ENCODE peak calls at places on chromosomes 16 and 17, in ten cellular contexts. One of them, this sample, is unnamed.

GRCh38 chr16:82580293-82580900 is 46.4 kb upstream of the CDH13 start:
- ATAC-seq in HCT116: peak; percentile 81
- ATAC-seq in heart left ventricle: peak; percentile 72
- ATAC-seq in HepG2: peak; percentile 75
- ATAC-seq in A549: no peak
- ATAC-seq in K562: no peak
- ATAC-seq in gastrocnemius medialis: no peak
- ATAC-seq in GM12878: peak; percentile 53
- ATAC-seq in upper lobe of left lung: no peak
- ATAC-seq in IMR-90: peak; percentile 48
- ATAC-seq in this sample: no peak

GRCh38 chr16:12517310-12517694 is 286.4 kb downstream of the CPPED1 start:
- ATAC-seq in HCT116: no peak
- ATAC-seq in heart left ventricle: peak; percentile 12
- ATAC-seq in HepG2: peak; percentile 83
- ATAC-seq in A549: no peak
- ATAC-seq in K562: no peak
- ATAC-seq in gastrocnemius medialis: no peak
- ATAC-seq in GM12878: no peak
- ATAC-seq in upper lobe of left lung: no peak
- ATAC-seq in IMR-90: no peak
- ATAC-seq in this sample: no peak

GRCh38 chr17:65058615-65059014 is 2.1 kb upstream of the GNA13 start:
- ATAC-seq in HCT116: no peak
- ATAC-seq in heart left ventricle: no peak
- ATAC-seq in HepG2: no peak
- ATAC-seq in A549: no peak
- ATAC-seq in K562: no peak
- ATAC-seq in gastrocnemius medialis: no peak
- ATAC-seq in GM12878: no peak
- ATAC-seq in upper lobe of left lung: no peak
- ATAC-seq in IMR-90: no peak
- ATAC-seq in this sample: no peak

GRCh38 chr17:45131616-45132301 is 556 bp downstream of the PLCD3 start:
- ATAC-seq in HCT116: no peak
- ATAC-seq in heart left ventricle: no peak
- ATAC-seq in HepG2: no peak
- ATAC-seq in A549: peak; percentile 1
- ATAC-seq in K562: peak; percentile 8
- ATAC-seq in gastrocnemius medialis: no peak
- ATAC-seq in GM12878: no peak
- ATAC-seq in upper lobe of left lung: no peak
- ATAC-seq in IMR-90: peak; percentile 1
- ATAC-seq in this sample: no peak

GRCh38 chr17:68296217-68297140 is 5.2 kb downstream of the ARSG start:
- ATAC-seq in HCT116: no peak
- ATAC-seq in heart left ventricle: no peak
- ATAC-seq in HepG2: no peak
- ATAC-seq in A549: no peak
- ATAC-seq in K562: no peak
- ATAC-seq in gastrocnemius medialis: peak; percentile 82
- ATAC-seq in GM12878: no peak
- ATAC-seq in upper lobe of left lung: no peak
- ATAC-seq in IMR-90: no peak
- ATAC-seq in this sample: no peak

GRCh38 chr16:83994087-83994486 is 26.0 kb downstream of the NECAB2 start:
- ATAC-seq in HCT116: no peak
- ATAC-seq in heart left ventricle: no peak
- ATAC-seq in HepG2: peak; percentile 10
- ATAC-seq in A549: peak; percentile 72
- ATAC-seq in K562: peak; percentile 6
- ATAC-seq in gastrocnemius medialis: no peak
- ATAC-seq in GM12878: no peak
- ATAC-seq in upper lobe of left lung: peak; percentile 23
- ATAC-seq in IMR-90: peak; percentile 49
- ATAC-seq in this sample: no peak

GRCh38 chr17:36942031-36942599 is 4.8 kb downstream of the LHX1 start:
- ATAC-seq in HCT116: no peak
- ATAC-seq in heart left ventricle: peak; percentile 24
- ATAC-seq in HepG2: no peak
- ATAC-seq in A549: no peak
- ATAC-seq in K562: no peak
- ATAC-seq in gastrocnemius medialis: no peak
- ATAC-seq in GM12878: no peak
- ATAC-seq in upper lobe of left lung: no peak
- ATAC-seq in IMR-90: peak; percentile 31
- ATAC-seq in this sample: no peak

GRCh38 chr16:23676924-23677480 is 1.7 kb upstream of the PLK1 start:
- ATAC-seq in HCT116: no peak
- ATAC-seq in heart left ventricle: no peak
- ATAC-seq in HepG2: no peak
- ATAC-seq in A549: no peak
- ATAC-seq in K562: no peak
- ATAC-seq in gastrocnemius medialis: no peak
- ATAC-seq in GM12878: no peak
- ATAC-seq in upper lobe of left lung: no peak
- ATAC-seq in IMR-90: no peak
- ATAC-seq in this sample: no peak

DNA sequence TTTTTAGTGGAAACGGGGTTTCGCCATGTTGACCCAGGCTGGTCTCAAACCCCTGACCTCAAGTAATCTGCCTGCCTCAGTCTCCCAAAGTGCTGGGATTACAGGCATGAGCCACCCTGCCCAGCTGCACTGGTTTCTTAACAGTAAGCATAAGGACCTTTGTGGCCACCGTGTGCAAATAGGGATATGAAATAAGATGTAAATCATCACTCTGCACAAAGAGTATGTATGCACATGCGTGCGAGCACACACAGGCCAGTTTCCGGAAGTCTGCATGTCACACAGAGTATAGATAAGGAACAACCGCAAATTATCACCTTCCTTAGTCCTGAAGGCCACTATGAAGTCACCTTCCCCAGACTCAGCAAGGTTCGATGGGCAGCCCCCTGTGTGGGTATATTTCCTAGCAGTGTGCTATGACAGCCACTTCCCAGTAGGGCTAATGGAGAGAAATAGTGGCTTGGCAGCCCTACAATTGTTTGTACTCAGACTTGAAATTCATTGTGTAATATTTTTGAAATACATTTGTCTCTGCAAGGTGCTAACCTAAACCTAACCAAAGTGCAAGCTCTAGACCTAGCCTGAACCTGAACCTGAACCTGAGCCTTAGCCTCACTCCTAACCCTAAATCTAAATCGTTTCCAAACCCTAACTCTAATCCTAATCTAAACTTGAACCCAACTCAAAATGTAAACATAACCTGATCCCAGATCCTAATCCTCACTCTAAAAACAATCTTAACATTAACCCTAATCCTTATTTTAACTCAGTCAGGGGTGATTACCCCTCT is 48.4 kb upstream of the SKAP1 start:
- ATAC-seq in HCT116: no peak
- ATAC-seq in heart left ventricle: no peak
- ATAC-seq in HepG2: peak; percentile 47
- ATAC-seq in A549: peak; percentile 54
- ATAC-seq in K562: peak; percentile 96
- ATAC-seq in gastrocnemius medialis: no peak
- ATAC-seq in GM12878: peak; percentile 98
- ATAC-seq in upper lobe of left lung: no peak
- ATAC-seq in IMR-90: no peak
- ATAC-seq in this sample: no peak
- TF ChIP-seq CTCF in HCT116: no peak
- TF ChIP-seq CTCF in heart left ventricle: no peak
- TF ChIP-seq CTCF in HepG2: no peak
- TF ChIP-seq CTCF in A549: no peak
- TF ChIP-seq CTCF in K562: no peak
- TF ChIP-seq CTCF in gastrocnemius medialis: no peak
- TF ChIP-seq CTCF in GM12878: peak; percentile 19
- TF ChIP-seq CTCF in upper lobe of left lung: no peak
- TF ChIP-seq CTCF in IMR-90: no peak
- TF ChIP-seq CTCF in this sample: no peak

GRCh38 chr17:60135951-60136666 is 13.7 kb upstream of the CA4 start:
- ATAC-seq in HCT116: peak; percentile 7
- ATAC-seq in heart left ventricle: no peak
- ATAC-seq in HepG2: no peak
- ATAC-seq in A549: no peak
- ATAC-seq in K562: no peak
- ATAC-seq in gastrocnemius medialis: no peak
- ATAC-seq in GM12878: no peak
- ATAC-seq in upper lobe of left lung: no peak
- ATAC-seq in IMR-90: no peak
- ATAC-seq in this sample: no peak

GRCh38 chr17:60134396-60135159 is 15.2 kb upstream of the CA4 start:
- ATAC-seq in HCT116: peak; percentile 21
- ATAC-seq in heart left ventricle: peak; percentile 42
- ATAC-seq in HepG2: peak; percentile 16
- ATAC-seq in A549: peak; percentile 15
- ATAC-seq in K562: peak; percentile 61
- ATAC-seq in gastrocnemius medialis: no peak
- ATAC-seq in GM12878: peak; percentile 12
- ATAC-seq in upper lobe of left lung: peak; percentile 5
- ATAC-seq in IMR-90: peak; percentile 29
- ATAC-seq in this sample: no peak

GRCh38 chr17:60138769-60139437 is 10.9 kb upstream of the CA4 start:
- ATAC-seq in HCT116: no peak
- ATAC-seq in heart left ventricle: no peak
- ATAC-seq in HepG2: no peak
- ATAC-seq in A549: no peak
- ATAC-seq in K562: no peak
- ATAC-seq in gastrocnemius medialis: no peak
- ATAC-seq in GM12878: no peak
- ATAC-seq in upper lobe of left lung: no peak
- ATAC-seq in IMR-90: no peak
- ATAC-seq in this sample: no peak

GRCh38 chr17:60137731-60138130 is 12.0 kb upstream of the CA4 start:
- ATAC-seq in HCT116: no peak
- ATAC-seq in heart left ventricle: no peak
- ATAC-seq in HepG2: no peak
- ATAC-seq in A549: no peak
- ATAC-seq in K562: no peak
- ATAC-seq in gastrocnemius medialis: no peak
- ATAC-seq in GM12878: no peak
- ATAC-seq in upper lobe of left lung: no peak
- ATAC-seq in IMR-90: no peak
- ATAC-seq in this sample: no peak

DNA sequence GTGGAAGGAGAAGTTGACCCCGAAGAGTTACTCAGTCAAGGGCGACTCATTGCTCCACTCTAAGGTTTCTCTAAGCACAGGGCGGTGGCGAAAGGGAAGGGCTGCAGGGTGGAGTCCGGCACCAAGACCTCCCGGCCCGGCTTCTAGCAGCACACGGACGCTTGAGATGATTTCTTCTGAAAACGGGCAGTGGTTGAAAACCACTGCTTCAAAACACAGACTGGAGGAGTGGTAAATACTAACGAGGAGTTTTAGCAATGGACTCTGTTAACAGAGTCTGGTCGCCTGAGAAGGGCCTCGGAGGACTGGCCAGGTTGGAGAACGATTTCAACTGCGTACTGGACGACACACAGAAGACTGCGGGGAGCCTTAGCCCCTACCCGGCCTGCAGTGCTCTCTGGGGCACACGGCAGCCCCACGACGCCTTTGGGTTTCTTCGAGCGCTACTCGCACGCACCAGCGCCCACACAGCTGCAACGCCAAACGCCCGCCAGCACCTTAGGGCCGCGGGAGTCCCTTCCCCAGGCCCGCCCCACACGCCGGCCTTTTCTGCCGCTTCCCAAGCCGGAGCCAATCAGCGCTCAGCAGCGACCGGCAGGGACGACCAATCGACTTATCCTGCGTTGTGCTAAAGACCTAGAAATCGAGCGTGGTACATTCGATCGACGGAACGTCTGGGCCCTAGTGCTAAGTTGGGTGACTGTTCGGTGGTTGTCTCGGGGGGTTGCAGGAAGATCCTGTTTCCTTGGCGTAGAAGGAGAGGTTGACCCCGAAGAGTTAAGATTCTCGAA is 14.4 kb upstream of the CA4 start:
- ATAC-seq in HCT116: peak; percentile 98
- ATAC-seq in heart left ventricle: peak; percentile 98
- ATAC-seq in HepG2: peak; percentile 92
- ATAC-seq in A549: peak; percentile 87
- ATAC-seq in K562: peak; percentile 98
- ATAC-seq in gastrocnemius medialis: peak; percentile 95
- ATAC-seq in GM12878: peak; percentile 97
- ATAC-seq in upper lobe of left lung: peak; percentile 95
- ATAC-seq in IMR-90: peak; percentile 97
- ATAC-seq in this sample: peak; percentile 97
- TF ChIP-seq POLR2A in HCT116: peak; percentile 94
- TF ChIP-seq POLR2A in heart left ventricle: peak; percentile 69
- TF ChIP-seq POLR2A in HepG2: no peak
- TF ChIP-seq POLR2A in A549: peak; percentile 89
- TF ChIP-seq POLR2A in K562: peak; percentile 75
- TF ChIP-seq POLR2A in gastrocnemius medialis: peak; percentile 36
- TF ChIP-seq POLR2A in GM12878: peak; percentile 80
- TF ChIP-seq POLR2A in upper lobe of left lung: no peak
- TF ChIP-seq POLR2A in IMR-90: peak; percentile 74
- TF ChIP-seq POLR2A in this sample: peak; percentile 24

GRCh38 chr17:75619506-75620431 is 13.5 kb upstream of the SMIM5 start:
- ATAC-seq in HCT116: peak; percentile 80
- ATAC-seq in heart left ventricle: peak; percentile 27
- ATAC-seq in HepG2: peak; percentile 66
- ATAC-seq in A549: peak; percentile 57
- ATAC-seq in K562: peak; percentile 71
- ATAC-seq in gastrocnemius medialis: no peak
- ATAC-seq in GM12878: peak; percentile 68
- ATAC-seq in upper lobe of left lung: no peak
- ATAC-seq in IMR-90: peak; percentile 68
- ATAC-seq in this sample: no peak
- TF ChIP-seq CTCF in HCT116: peak; percentile 73
- TF ChIP-seq CTCF in heart left ventricle: peak; percentile 21
- TF ChIP-seq CTCF in HepG2: peak; percentile 86
- TF ChIP-seq CTCF in A549: peak; percentile 55
- TF ChIP-seq CTCF in K562: peak; percentile 74
- TF ChIP-seq CTCF in gastrocnemius medialis: no peak
- TF ChIP-seq CTCF in GM12878: peak; percentile 33
- TF ChIP-seq CTCF in upper lobe of left lung: peak; percentile 10
- TF ChIP-seq CTCF in IMR-90: peak; percentile 55
- TF ChIP-seq CTCF in this sample: no peak

GRCh38 chr16:30700491-30700890 is 1.5 kb downstream of the SRCAP start:
- ATAC-seq in HCT116: no peak
- ATAC-seq in heart left ventricle: peak; percentile 3
- ATAC-seq in HepG2: no peak
- ATAC-seq in A549: no peak
- ATAC-seq in K562: peak; percentile 2
- ATAC-seq in gastrocnemius medialis: no peak
- ATAC-seq in GM12878: no peak
- ATAC-seq in upper lobe of left lung: no peak
- ATAC-seq in IMR-90: no peak
- ATAC-seq in this sample: no peak

GRCh38 chr16:30698816-30699614 is at the start of gene SRCAP:
- ATAC-seq in HCT116: peak; percentile 58
- ATAC-seq in heart left ventricle: peak; percentile 74
- ATAC-seq in HepG2: peak; percentile 58
- ATAC-seq in A549: peak; percentile 55
- ATAC-seq in K562: peak; percentile 74
- ATAC-seq in gastrocnemius medialis: peak; percentile 64
- ATAC-seq in GM12878: peak; percentile 63
- ATAC-seq in upper lobe of left lung: peak; percentile 81
- ATAC-seq in IMR-90: peak; percentile 69
- ATAC-seq in this sample: peak; percentile 66

GRCh38 chr16:30699615-30700099 is 686 bp downstream of the SRCAP start:
- ATAC-seq in HCT116: no peak
- ATAC-seq in heart left ventricle: no peak
- ATAC-seq in HepG2: no peak
- ATAC-seq in A549: no peak
- ATAC-seq in K562: no peak
- ATAC-seq in gastrocnemius medialis: no peak
- ATAC-seq in GM12878: no peak
- ATAC-seq in upper lobe of left lung: no peak
- ATAC-seq in IMR-90: no peak
- ATAC-seq in this sample: no peak

GRCh38 chr16:30697264-30698138 is 1.5 kb upstream of the SRCAP start:
- ATAC-seq in HCT116: peak; percentile 85
- ATAC-seq in heart left ventricle: peak; percentile 93
- ATAC-seq in HepG2: peak; percentile 93
- ATAC-seq in A549: peak; percentile 93
- ATAC-seq in K562: peak; percentile 92
- ATAC-seq in gastrocnemius medialis: peak; percentile 2
- ATAC-seq in GM12878: peak; percentile 92
- ATAC-seq in upper lobe of left lung: peak; percentile 98
- ATAC-seq in IMR-90: no peak
- ATAC-seq in this sample: no peak

GRCh38 chr16:30698139-30698815 is 694 bp upstream of the SRCAP start:
- ATAC-seq in HCT116: peak; percentile 75
- ATAC-seq in heart left ventricle: peak; percentile 87
- ATAC-seq in HepG2: peak; percentile 77
- ATAC-seq in A549: peak; percentile 80
- ATAC-seq in K562: peak; percentile 82
- ATAC-seq in gastrocnemius medialis: peak; percentile 92
- ATAC-seq in GM12878: peak; percentile 82
- ATAC-seq in upper lobe of left lung: peak; percentile 96
- ATAC-seq in IMR-90: peak; percentile 83
- ATAC-seq in this sample: peak; percentile 95
- TF ChIP-seq POLR2A in HCT116: no peak
- TF ChIP-seq POLR2A in heart left ventricle: peak; percentile 85
- TF ChIP-seq POLR2A in HepG2: peak; percentile 94
- TF ChIP-seq POLR2A in A549: peak; percentile 67
- TF ChIP-seq POLR2A in K562: peak; percentile 96
- TF ChIP-seq POLR2A in gastrocnemius medialis: peak; percentile 84
- TF ChIP-seq POLR2A in GM12878: peak; percentile 95
- TF ChIP-seq POLR2A in upper lobe of left lung: no peak
- TF ChIP-seq POLR2A in IMR-90: peak; percentile 95
- TF ChIP-seq POLR2A in this sample: peak; percentile 77

This sample was measured in gastroesophageal sphincter.